ENCODE peak calls at places on chromosomes 4 and X, in six cellular contexts. I is H9, E is IMR-90, L is mesenchymal stem cell, U is H1, R is trophoblast cell. B is an unnamed sample.

GRCh38 chrX:418927-419729 is 32.4 kb upstream of the PPP2R3B start:
- DNase-seq in I (no peak), E (no peak), L (no peak), U (no peak), R (no peak), B (no peak)

GRCh38 chr4:7805533-7806079 is 134.1 kb downstream of the AFAP1 start:
- DNase-seq in I (no peak), E (peak; percentile 95), L (peak; percentile 67), U (no peak), R (peak; percentile 80), B (no peak)

GRCh38 chr4:98113005-98113404 is 30.3 kb downstream of the STPG2 start:
- DNase-seq in I (peak; percentile 47), E (peak; percentile 25), L (peak; percentile 30), U (no peak), R (no peak), B (peak; percentile 9)

GRCh38 chr4:177673980-177674504 is 231.8 kb upstream of the AGA start:
- DNase-seq in I (no peak), E (no peak), L (no peak), U (no peak), R (no peak), B (no peak)

GRCh38 chrX:114976321-114976720 is 41.1 kb downstream of the IL13RA2 start:
- DNase-seq in I (no peak), E (peak; percentile 19), L (peak; percentile 18), U (no peak), R (no peak), B (no peak)

GRCh38 chrX:107710617-107711391 is 64.8 kb downstream of the TSC22D3 start:
- DNase-seq in I (no peak), E (peak; percentile 93), L (peak; percentile 99), U (no peak), R (peak; percentile 77), B (peak; percentile 36)

GRCh38 chr4:105683038-105683437 is 25.5 kb downstream of the INTS12 start:
- DNase-seq in I (no peak), E (no peak), L (no peak), U (no peak), R (no peak), B (no peak)

GRCh38 chr4:120198411-120198810 is 131.8 kb upstream of the MAD2L1 start:
- DNase-seq in I (no peak), E (no peak), L (no peak), U (no peak), R (no peak), B (no peak)

GRCh38 chr4:127985989-127986388 is 20.8 kb downstream of the ABHD18 start:
- DNase-seq in I (no peak), E (no peak), L (no peak), U (no peak), R (no peak), B (no peak)

GRCh38 chrX:8657883-8658282 is 74.1 kb downstream of the ANOS1 start:
- DNase-seq in I (no peak), E (no peak), L (no peak), U (no peak), R (no peak), B (no peak)

GRCh38 chrX:49209434-49210251 is 9.7 kb upstream of the SYP start:
- DNase-seq in I (peak; percentile 73), E (no peak), L (no peak), U (no peak), R (no peak), B (no peak)

GRCh38 chr4:1137063-1137771 is 23.9 kb upstream of the RNF212 start:
- DNase-seq in I (no peak), E (no peak), L (no peak), U (no peak), R (no peak), B (no peak)
- H2AFZ ChIP-seq in I (no peak overlapping the region), E (no peak overlapping the region), L (no peak overlapping the region), U (no peak overlapping the region), R (no peak overlapping the region), B (no peak overlapping the region)

DNA sequence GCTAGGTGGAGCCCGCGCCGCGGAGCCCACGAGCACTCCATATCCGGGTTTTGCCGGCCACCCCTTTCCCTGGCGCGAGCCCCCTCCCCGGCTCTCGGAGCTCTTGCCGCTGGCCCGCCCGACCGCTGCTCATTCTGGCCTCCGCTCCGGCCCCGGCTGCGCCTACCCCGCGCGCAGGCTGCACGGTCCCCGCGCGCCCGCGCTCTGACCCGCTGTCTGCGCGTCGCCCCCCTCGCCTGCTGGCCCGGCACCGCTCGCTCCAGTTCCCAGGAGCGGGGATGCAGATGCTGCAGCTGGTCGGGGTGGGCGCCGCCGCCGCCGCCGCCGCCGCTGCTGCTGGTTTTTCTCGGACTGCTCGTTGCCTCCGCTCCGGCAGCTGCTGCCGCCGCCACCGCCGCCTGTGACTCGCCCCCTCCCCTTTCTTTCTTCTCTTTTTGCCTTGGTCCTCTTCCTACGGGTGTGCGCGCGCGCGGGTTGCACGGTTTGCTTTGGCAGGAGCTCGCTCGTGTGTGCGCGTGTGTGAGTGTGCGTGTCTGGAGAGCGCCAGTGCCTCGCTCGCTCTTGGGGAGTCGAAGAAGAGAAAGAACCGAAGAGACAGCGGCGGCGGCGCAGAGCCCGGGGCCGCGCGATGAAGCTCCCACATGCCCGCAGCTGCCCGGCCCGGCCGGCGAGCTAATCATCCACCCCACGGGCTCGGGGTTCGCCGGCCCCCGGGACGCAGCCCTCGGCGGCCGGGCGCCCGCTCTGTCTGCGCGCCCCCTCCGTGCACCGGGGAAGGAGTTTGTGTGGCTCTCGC is at the start of gene ADGRL3:
- DNase-seq in I (peak; percentile 89), E (peak; percentile 6), L (peak; percentile 54), U (peak; percentile 64), R (no peak), B (peak; percentile 83)
- H3K4ac ChIP-seq in I (no peak within 1 kb of the TSS), E (peak within 1 kb of the TSS; percentile 2), L (no peak within 1 kb of the TSS), U (no peak within 1 kb of the TSS), R (peak within 1 kb of the TSS; percentile 68), B (no peak within 1 kb of the TSS)

GRCh38 chr4:121717680-121718237 is 21.0 kb upstream of the ANXA5 start:
- DNase-seq in I (no peak), E (peak; percentile 74), L (peak; percentile 81), U (no peak), R (peak; percentile 38), B (no peak)
- H2AFZ ChIP-seq in I (no peak overlapping the region), E (no peak overlapping the region), L (no peak overlapping the region), U (peak overlapping the region; percentile 66), R (no peak overlapping the region), B (peak overlapping the region; percentile 54)

GRCh38 chr4:76470064-76470463 is 35.0 kb downstream of the SHROOM3 start:
- DNase-seq in I (no peak), E (no peak), L (peak; percentile 18), U (no peak), R (no peak), B (no peak)
- H3K4ac ChIP-seq in I (no peak overlapping the region), E (no peak overlapping the region), L (no peak overlapping the region), U (no peak overlapping the region), R (no peak overlapping the region), B (no peak overlapping the region)

GRCh38 chr4:182901337-182901736 is 15.8 kb downstream of the DCTD start:
- DNase-seq in I (no peak), E (no peak), L (no peak), U (no peak), R (no peak), B (no peak)

GRCh38 chr4:182903013-182903412 is 14.2 kb downstream of the DCTD start:
- DNase-seq in I (no peak), E (no peak), L (no peak), U (no peak), R (no peak), B (no peak)

GRCh38 chr4:182905038-182905437 is 12.1 kb downstream of the DCTD start:
- DNase-seq in I (no peak), E (no peak), L (no peak), U (no peak), R (no peak), B (no peak)

GRCh38 chr4:182906786-182907185 is 10.4 kb downstream of the DCTD start:
- DNase-seq in I (no peak), E (peak; percentile 72), L (peak; percentile 57), U (no peak), R (no peak), B (no peak)

DNA sequence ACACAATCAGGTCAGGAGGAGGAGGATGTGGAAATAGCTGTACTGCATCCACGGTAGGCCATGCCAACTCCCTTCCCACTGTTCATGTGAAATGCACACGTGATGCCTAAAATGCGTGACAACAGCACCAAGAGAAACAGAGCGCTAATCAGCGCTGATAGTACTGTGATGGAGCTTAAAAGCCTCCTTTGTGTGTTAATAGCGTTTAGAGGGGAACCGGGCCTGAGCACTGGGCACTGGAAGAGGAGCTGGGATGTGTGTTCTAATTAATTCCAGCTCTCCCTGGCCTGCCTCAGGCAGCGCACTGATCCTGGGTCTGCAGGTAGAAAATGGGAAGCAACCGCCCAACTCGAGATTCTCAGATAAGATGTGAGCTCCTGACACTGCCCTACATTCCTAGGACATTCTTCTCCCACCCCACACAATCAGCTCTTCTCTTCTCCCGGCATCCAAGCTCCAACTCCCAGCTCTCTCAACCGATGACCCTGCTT is 12.9 kb downstream of the DCTD start:
- DNase-seq in I (no peak), E (no peak), L (no peak), U (no peak), R (peak; percentile 44), B (no peak)
- H2AFZ ChIP-seq in I (no peak overlapping the region), E (no peak overlapping the region), L (no peak overlapping the region), U (no peak overlapping the region), R (no peak overlapping the region), B (no peak overlapping the region)

DNA sequence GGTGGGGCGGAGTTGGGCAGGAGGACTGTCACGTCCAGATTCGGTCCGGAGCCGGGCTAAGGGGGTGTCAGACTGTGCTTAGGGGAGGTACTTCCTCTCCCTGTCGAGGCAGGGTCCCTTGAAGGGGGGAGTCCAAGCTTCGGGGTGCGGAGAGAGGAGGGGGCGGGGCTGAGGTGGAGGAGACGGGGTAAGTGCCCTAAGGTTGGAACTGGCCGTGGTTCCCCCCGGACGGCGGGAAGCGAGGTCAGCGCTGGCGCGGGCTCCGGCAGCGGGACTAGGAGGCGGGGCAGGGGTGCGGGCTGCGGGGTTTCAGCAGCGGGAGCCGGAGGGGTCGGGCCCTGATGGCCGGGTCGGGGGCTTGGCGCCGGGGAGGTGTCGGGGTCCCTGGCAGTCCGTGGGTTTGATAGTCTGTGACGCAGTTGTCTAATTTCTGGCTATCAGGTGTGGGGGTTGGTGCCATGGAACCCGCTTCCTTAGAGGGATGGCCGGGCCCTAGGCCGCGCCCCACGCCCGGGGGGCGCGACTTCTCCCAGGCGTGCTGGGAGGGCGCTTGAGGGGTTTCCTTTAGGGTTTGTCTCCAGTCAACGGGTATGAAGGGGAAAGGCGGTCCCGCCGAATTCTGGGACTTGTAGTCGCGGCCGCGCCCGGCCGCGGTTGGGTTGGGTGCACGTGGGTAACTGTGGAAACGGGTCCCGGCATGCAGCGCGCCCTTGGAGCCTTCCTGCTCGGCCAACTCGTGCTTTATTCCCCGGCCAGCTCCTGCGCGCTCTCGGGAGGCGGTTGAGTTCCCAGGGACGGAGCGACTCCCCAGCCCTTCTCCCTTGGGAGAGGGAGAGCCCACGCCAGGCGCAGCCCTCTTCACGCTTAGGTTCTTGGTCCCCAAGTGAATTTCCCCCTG is 1.5 kb downstream of the DCUN1D4 start:
- DNase-seq in I (peak; percentile 91), E (peak; percentile 90), L (peak; percentile 96), U (peak; percentile 76), R (peak; percentile 86), B (peak; percentile 85)
- H3K4ac ChIP-seq in I (no peak overlapping the region), E (peak overlapping the region; percentile 63), L (peak overlapping the region; percentile 89), U (no peak overlapping the region), R (peak overlapping the region; percentile 51), B (no peak overlapping the region)